ENCODE peak calls at places on chromosomes 11 and 22, in seven cellular contexts. Y is HCT116, H is HepG2, S is H1, X is SK-N-SH, O is GM12878, P is K562. N is an unnamed sample.

GRCh38 chr22:19567383-19568009 is 43.3 kb upstream of the CLDN5 start:
- DNase-seq in O (no peak), H (no peak), X (no peak), S (no peak), P (no peak), Y (no peak), N (no peak)

GRCh38 chr11:125743681-125744080 is 2.4 kb upstream of the PATE1 start:
- DNase-seq in H (no peak), Y (no peak), X (no peak), O (no peak), P (no peak), S (no peak), N (no peak)

GRCh38 chr22:30079952-30080533 is at the start of gene HORMAD2:
- DNase-seq in Y (no peak), O (no peak), S (peak; percentile 87), P (no peak), H (no peak), X (no peak), N (no peak)

GRCh38 chr11:43574949-43575915 is 105.3 kb upstream of the HSD17B12 start:
- DNase-seq in H (no peak), S (no peak), X (peak; percentile 83), O (no peak), Y (no peak), P (no peak), N (no peak)

GRCh38 chr11:46348986-46349401 is 1.7 kb downstream of the DGKZ start:
- DNase-seq in O (no peak), X (no peak), H (no peak), Y (no peak), S (no peak), P (no peak), N (no peak)

GRCh38 chr11:57493507-57494503 is 21.7 kb downstream of the SLC43A1 start:
- DNase-seq in X (peak; percentile 78), P (peak; percentile 69), Y (peak; percentile 73), O (no peak), H (peak; percentile 73), S (peak; percentile 88), N (peak; percentile 85)

GRCh38 chr22:42292726-42293520 is 22.5 kb upstream of the TCF20 start:
- DNase-seq in Y (no peak), P (no peak), H (no peak), S (no peak), X (no peak), O (no peak), N (peak; percentile 70)

GRCh38 chr11:124669193-124669592 is 4.3 kb downstream of the SIAE start:
- DNase-seq in Y (peak; percentile 28), X (peak; percentile 73), O (no peak), S (no peak), H (peak; percentile 33), P (peak; percentile 61), N (peak; percentile 87)

GRCh38 chr11:87007938-87008337 is 29.8 kb upstream of the TMEM135 start:
- DNase-seq in Y (no peak), P (no peak), O (no peak), H (no peak), X (no peak), S (no peak), N (no peak)

GRCh38 chr22:50479686-50480085 is 1.7 kb upstream of the ADM2 start:
- DNase-seq in O (no peak), Y (no peak), H (no peak), X (no peak), S (no peak), P (no peak), N (no peak)

GRCh38 chr22:50483106-50483505 is 1.8 kb downstream of the ADM2 start:
- DNase-seq in Y (no peak), H (no peak), S (no peak), O (no peak), X (no peak), P (no peak), N (no peak)

GRCh38 chr22:50482107-50483074 is 1.0 kb downstream of the ADM2 start:
- DNase-seq in S (no peak), Y (no peak), O (no peak), X (no peak), H (no peak), P (no peak), N (no peak)

GRCh38 chr22:50481045-50481439 is 301 bp upstream of the ADM2 start:
- DNase-seq in O (no peak), X (no peak), S (no peak), H (no peak), P (no peak), Y (no peak), N (no peak)

DNA sequence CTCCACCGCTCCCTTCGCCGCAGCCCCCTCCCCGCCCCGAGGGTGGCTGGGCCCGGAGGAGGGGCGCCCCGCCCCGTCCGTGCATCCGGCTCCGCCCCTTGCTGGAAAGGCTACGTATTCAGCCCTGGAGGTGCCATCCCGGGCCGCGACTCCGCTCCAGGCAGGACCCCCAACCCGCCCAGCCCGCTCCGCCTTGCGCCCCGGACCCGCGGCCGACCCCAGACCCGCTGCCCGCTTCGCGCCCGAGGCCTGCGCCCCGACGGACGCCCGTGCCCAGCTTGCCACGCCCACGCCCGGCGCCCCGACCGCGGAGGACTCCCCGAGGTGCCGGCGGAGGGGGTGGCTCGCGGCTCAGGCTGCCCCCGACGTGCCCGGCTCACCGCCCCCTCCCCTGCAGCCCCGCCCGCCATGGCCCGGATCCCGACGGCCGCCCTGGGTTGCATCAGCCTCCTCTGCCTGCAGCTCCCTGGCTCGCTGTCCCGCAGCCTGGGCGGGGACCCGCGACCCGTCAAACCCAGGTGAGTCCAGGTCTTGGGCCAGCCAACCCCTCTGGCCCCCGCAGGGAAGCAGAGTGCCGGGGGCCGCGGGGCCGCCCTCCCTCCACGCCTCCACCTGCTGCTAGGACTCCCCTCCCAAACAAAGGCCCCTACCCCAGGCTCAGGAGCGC is at the start of gene ADM2:
- DNase-seq in P (peak; percentile 75), S (no peak), X (peak; percentile 91), H (peak; percentile 24), Y (no peak), O (no peak), N (peak; percentile 47)
- TF ChIP-seq JUND in P (no peak), S (no peak), X (no peak), H (no peak), Y (no peak), O (no peak), N (no peak)

GRCh38 chr11:78039919-78040671 is 17.0 kb upstream of the KCTD14 start:
- DNase-seq in Y (no peak), O (no peak), H (peak; percentile 67), S (no peak), X (peak; percentile 84), P (peak; percentile 52), N (no peak)
- TF ChIP-seq JUND in Y (peak; percentile 17), O (no peak), H (no peak), S (no peak), X (peak; percentile 67), P (no peak), N (no peak)

GRCh38 chr22:37219534-37219933 is 7.3 kb upstream of the SSTR3 start:
- DNase-seq in Y (no peak), O (no peak), H (no peak), S (no peak), X (no peak), P (no peak), N (no peak)

GRCh38 chr22:37221424-37222336 is 9.4 kb upstream of the SSTR3 start:
- DNase-seq in S (no peak), O (no peak), Y (no peak), P (no peak), H (no peak), X (no peak), N (no peak)

GRCh38 chr22:37222440-37222971 is 10.2 kb upstream of the SSTR3 start:
- DNase-seq in Y (no peak), P (no peak), S (no peak), H (no peak), O (no peak), X (no peak), N (no peak)

GRCh38 chr22:37218771-37219411 is 6.6 kb upstream of the SSTR3 start:
- DNase-seq in H (no peak), Y (no peak), S (no peak), O (peak; percentile 99), X (no peak), P (no peak), N (no peak)

GRCh38 chr22:37220543-37220968 is 8.3 kb upstream of the SSTR3 start:
- DNase-seq in Y (no peak), S (no peak), X (no peak), O (no peak), H (no peak), P (no peak), N (no peak)
- TF ChIP-seq JUND in Y (no peak), S (no peak), X (no peak), O (no peak), H (no peak), P (no peak), N (no peak)

GRCh38 chr11:127063191-127063590 is 62.6 kb upstream of the KIRREL3 start:
- DNase-seq in X (no peak), Y (no peak), P (no peak), S (no peak), H (no peak), O (no peak), N (no peak)
- TF ChIP-seq JUND in X (no peak), Y (no peak), P (no peak), S (no peak), H (no peak), O (no peak), N (no peak)

DNA sequence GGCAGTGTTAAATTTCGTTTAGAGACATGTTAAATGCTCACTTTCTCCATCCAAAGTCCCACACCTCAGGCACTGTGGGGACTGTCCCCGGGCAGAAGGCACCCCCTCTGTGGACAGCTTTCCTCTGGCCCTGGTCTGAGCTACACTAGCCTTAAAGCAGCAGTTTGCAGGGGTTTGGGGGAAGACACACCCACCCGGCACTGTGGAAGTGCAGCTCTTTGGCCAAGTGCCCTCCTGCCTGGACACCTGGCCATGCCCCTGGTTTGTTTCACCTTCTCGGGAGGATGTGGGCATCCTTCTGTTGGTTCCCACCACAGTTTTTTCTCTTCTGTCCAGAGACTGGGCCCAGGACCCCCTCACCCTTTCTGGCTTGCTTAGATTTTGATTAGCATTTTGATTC is 1254.7 kb downstream of the BRD1 start:
- DNase-seq in H (no peak), O (no peak), X (no peak), P (no peak), Y (no peak), S (no peak), N (no peak)
- TF ChIP-seq JUND in H (no peak), O (no peak), X (no peak), P (no peak), Y (no peak), S (no peak), N (no peak)

GRCh38 chr11:64086263-64086938 is 50.7 kb downstream of the FLRT1 start:
- DNase-seq in X (no peak), O (no peak), P (no peak), S (no peak), Y (no peak), H (no peak), N (peak; percentile 31)
- TF ChIP-seq JUND in X (no peak), O (no peak), P (no peak), S (no peak), Y (no peak), H (no peak), N (no peak)

DNA sequence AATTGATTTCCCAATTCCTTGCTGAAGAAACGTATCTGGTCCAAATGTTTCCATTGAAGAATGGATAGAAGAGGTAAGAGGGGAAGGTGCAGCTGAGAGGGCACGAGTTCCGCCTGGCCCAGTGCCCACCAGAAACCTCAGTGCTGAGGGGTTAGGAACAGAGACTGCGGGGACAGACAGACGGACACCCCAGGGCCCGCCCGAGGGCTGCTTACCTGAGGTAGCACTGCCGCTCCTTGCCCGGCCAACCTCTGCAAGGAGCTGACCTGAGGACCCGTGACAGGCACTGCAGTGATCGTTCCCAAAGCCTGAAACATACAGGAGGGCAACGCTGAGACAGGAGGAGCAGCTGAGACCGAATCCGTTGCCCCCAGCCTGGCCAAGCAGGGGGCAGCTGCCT is 89.6 kb downstream of the PHF21B start:
- DNase-seq in P (no peak), Y (no peak), O (no peak), X (no peak), S (no peak), H (no peak), N (no peak)
- TF ChIP-seq JUND in P (no peak), Y (no peak), O (no peak), X (no peak), S (no peak), H (no peak), N (no peak)